ENCODE peak calls at places on chromosomes 12 and 14, in nine cellular contexts. L, V, G, Z, D, O, Q, S and W are unnamed samples.

GRCh38 chr12:11861864-11862600 is 208.7 kb upstream of the BCL2L14 start:
- DNase-seq in L (no peak), V (no peak), G (no peak), Z (no peak), D (no peak), O (no peak), Q (no peak), S (no peak), W (no peak)

GRCh38 chr14:48473944-48474343 is 798.5 kb upstream of the MDGA2 start:
- DNase-seq in L (no peak), V (no peak), G (no peak), Z (no peak), D (no peak), O (no peak), Q (no peak), S (no peak), W (no peak)

GRCh38 chr12:116037941-116038837 is 239.3 kb downstream of the MED13L start:
- DNase-seq in L (no peak), V (peak), G (no peak), Z (peak), D (no peak), O (no peak), Q (no peak), S (no peak), W (peak)

GRCh38 chr12:91628656-91629055 is 446.0 kb upstream of the DCN start:
- DNase-seq in L (no peak), V (no peak), G (no peak), Z (peak), D (no peak), O (no peak), Q (no peak), S (no peak), W (no peak)

GRCh38 chr12:6193853-6194815 is 6.1 kb upstream of the CD9 start:
- DNase-seq in L (no peak), V (no peak), G (no peak), Z (no peak), D (no peak), O (no peak), Q (peak), S (no peak), W (peak)

GRCh38 chr12:130872179-130873096 is 572 bp downstream of the RAN start:
- DNase-seq in L (no peak), V (peak), G (peak), Z (peak), D (peak), O (peak), Q (peak), S (peak), W (peak)

GRCh38 chr12:2054091-2055018 is 1.6 kb downstream of the CACNA1C start:
- DNase-seq in L (no peak), V (peak), G (no peak), Z (peak), D (no peak), O (no peak), Q (no peak), S (no peak), W (peak)

GRCh38 chr12:18454330-18454729 is 193.0 kb downstream of the PIK3C2G start:
- DNase-seq in L (no peak), V (no peak), G (no peak), Z (no peak), D (no peak), O (no peak), Q (no peak), S (no peak), W (peak)

GRCh38 chr12:48810817-48811453 is 7.4 kb upstream of the CACNB3 start:
- DNase-seq in L (no peak), V (peak), G (no peak), Z (peak), D (no peak), O (no peak), Q (no peak), S (peak), W (peak)

GRCh38 chr12:124518051-124518932 is 49.1 kb downstream of the NCOR2 start:
- DNase-seq in L (peak), V (peak), G (peak), Z (peak), D (no peak), O (no peak), Q (peak), S (peak), W (peak)

GRCh38 chr12:109760031-109760929 is 46.7 kb downstream of the FAM222A start:
- DNase-seq in L (no peak), V (no peak), G (no peak), Z (no peak), D (peak), O (no peak), Q (no peak), S (no peak), W (no peak)

GRCh38 chr12:132139912-132140311 is 4.2 kb downstream of the DDX51 start:
- DNase-seq in L (no peak), V (no peak), G (no peak), Z (no peak), D (no peak), O (no peak), Q (no peak), S (no peak), W (no peak)

GRCh38 chr14:81234268-81234667 is 13.5 kb upstream of the GTF2A1 start:
- DNase-seq in L (no peak), V (no peak), G (no peak), Z (no peak), D (no peak), O (no peak), Q (no peak), S (no peak), W (peak)

GRCh38 chr12:46266869-46267617 is 1.8 kb downstream of the SLC38A1 start:
- DNase-seq in L (no peak), V (peak), G (peak), Z (peak), D (peak), O (peak), Q (peak), S (no peak), W (peak)

GRCh38 chr12:49984476-49984890 is 11.7 kb downstream of the AQP6 start:
- DNase-seq in L (no peak), V (no peak), G (no peak), Z (no peak), D (no peak), O (no peak), Q (no peak), S (no peak), W (peak)

GRCh38 chr14:31435276-31435675 is 14.9 kb upstream of the HEATR5A start:
- DNase-seq in L (no peak), V (peak), G (no peak), Z (peak), D (no peak), O (no peak), Q (no peak), S (peak), W (peak)

GRCh38 chr14:89720741-89721315 is 233.7 kb downstream of the EFCAB11 start:
- DNase-seq in L (no peak), V (no peak), G (no peak), Z (no peak), D (peak), O (peak), Q (no peak), S (no peak), W (no peak)

GRCh38 chr14:21346532-21347135 is 37.2 kb downstream of the SUPT16H start:
- DNase-seq in L (no peak), V (peak), G (no peak), Z (peak), D (no peak), O (no peak), Q (no peak), S (peak), W (peak)

GRCh38 chr14:61253064-61253753 is 27.9 kb downstream of the TMEM30B start:
- DNase-seq in L (no peak), V (no peak), G (no peak), Z (no peak), D (no peak), O (no peak), Q (no peak), S (no peak), W (no peak)

GRCh38 chr12:102526701-102527100 is 46.3 kb upstream of the IGF1 start:
- DNase-seq in L (no peak), V (peak), G (no peak), Z (peak), D (no peak), O (no peak), Q (no peak), S (peak), W (no peak)

GRCh38 chr12:42143401-42144173 is 1.1 kb downstream of the GXYLT1 start:
- DNase-seq in L (no peak), V (peak), G (no peak), Z (peak), D (no peak), O (no peak), Q (no peak), S (no peak), W (peak)

GRCh38 chr12:74426091-74426490 is 111.5 kb upstream of the ATXN7L3B start:
- DNase-seq in L (no peak), V (no peak), G (no peak), Z (no peak), D (no peak), O (no peak), Q (no peak), S (no peak), W (no peak)

GRCh38 chr14:44379292-44379977 is 127.6 kb downstream of the FSCB start:
- DNase-seq in L (no peak), V (peak), G (no peak), Z (no peak), D (no peak), O (no peak), Q (peak), S (no peak), W (no peak)

GRCh38 chr12:123571343-123571813 is 13.0 kb upstream of the TMED2 start:
- DNase-seq in L (peak), V (peak), G (no peak), Z (peak), D (no peak), O (no peak), Q (peak), S (peak), W (peak)

GRCh38 chr14:103514596-103515421 is 7.8 kb downstream of the CKB start:
- DNase-seq in L (no peak), V (no peak), G (no peak), Z (no peak), D (no peak), O (no peak), Q (no peak), S (no peak), W (no peak)

GRCh38 chr14:28083456-28083855 is 683.1 kb upstream of the FOXG1 start:
- DNase-seq in L (no peak), V (no peak), G (no peak), Z (no peak), D (no peak), O (no peak), Q (no peak), S (no peak), W (peak)

GRCh38 chr14:81366259-81366658 is 33.9 kb downstream of the STON2 start:
- DNase-seq in L (no peak), V (no peak), G (no peak), Z (no peak), D (no peak), O (no peak), Q (no peak), S (peak), W (no peak)

GRCh38 chr14:34496679-34497513 is 34.9 kb upstream of the SPTSSA start:
- DNase-seq in L (peak), V (peak), G (peak), Z (peak), D (no peak), O (no peak), Q (peak), S (peak), W (peak)

GRCh38 chr12:716506-716905 is 35.9 kb upstream of the WNK1 start:
- DNase-seq in L (no peak), V (peak), G (no peak), Z (no peak), D (peak), O (peak), Q (peak), S (no peak), W (peak)

GRCh38 chr12:104622942-104623341 is 166.2 kb downstream of the CHST11 start:
- DNase-seq in L (no peak), V (no peak), G (no peak), Z (no peak), D (no peak), O (no peak), Q (no peak), S (no peak), W (peak)

GRCh38 chr12:110689601-110690430 is 901 bp upstream of the HVCN1 start:
- DNase-seq in L (no peak), V (peak), G (no peak), Z (peak), D (peak), O (peak), Q (peak), S (no peak), W (peak)

GRCh38 chr12:10873374-10873773 is 10.7 kb downstream of the PRH1 start:
- DNase-seq in L (no peak), V (peak), G (no peak), Z (peak), D (no peak), O (no peak), Q (no peak), S (no peak), W (peak)

GRCh38 chr12:12510141-12510540 is 52.5 kb downstream of the DUSP16 start:
- DNase-seq in L (no peak), V (peak), G (no peak), Z (peak), D (no peak), O (no peak), Q (no peak), S (peak), W (peak)

GRCh38 chr14:104936361-104937155 is 11.9 kb downstream of the PLD4 start:
- DNase-seq in L (no peak), V (no peak), G (no peak), Z (no peak), D (peak), O (no peak), Q (no peak), S (no peak), W (no peak)

GRCh38 chr14:58783801-58784511 is 146.2 kb downstream of the DACT1 start:
- DNase-seq in L (no peak), V (peak), G (no peak), Z (no peak), D (no peak), O (no peak), Q (no peak), S (no peak), W (peak)

GRCh38 chr14:77028384-77029246 is at the start of gene IRF2BPL:
- DNase-seq in L (peak), V (peak), G (peak), Z (peak), D (peak), O (peak), Q (peak), S (peak), W (peak)

GRCh38 chr14:31867570-31867969 is 209.5 kb upstream of the ARHGAP5 start:
- DNase-seq in L (no peak), V (no peak), G (no peak), Z (no peak), D (no peak), O (no peak), Q (no peak), S (no peak), W (no peak)

GRCh38 chr12:76685246-76685678 is 78.7 kb upstream of the ZDHHC17 start:
- DNase-seq in L (no peak), V (peak), G (no peak), Z (peak), D (no peak), O (no peak), Q (no peak), S (peak), W (peak)

GRCh38 chr12:44626883-44627282 is 249.2 kb downstream of the NELL2 start:
- DNase-seq in L (no peak), V (no peak), G (no peak), Z (no peak), D (no peak), O (no peak), Q (no peak), S (no peak), W (no peak)